ENCODE peak calls at places on chromosomes 6 and 20, in eight cellular contexts. M, R, V, C, S, K, I and N are unnamed samples.

GRCh38 chr6:219641-220198 is 72.6 kb upstream of the DUSP22 start:
- DNase-seq in M (no peak), R (no peak), V (peak; percentile 71), C (no peak), S (peak; percentile 74), K (peak; percentile 6), I (peak; percentile 71), N (peak; percentile 88)

GRCh38 chr6:40930555-40930954 is 108.5 kb downstream of the UNC5CL start:
- DNase-seq in M (no peak), R (peak; percentile 24), V (no peak), C (no peak), S (no peak), K (no peak), I (no peak), N (no peak)

GRCh38 chr20:55271370-55271769 is 733.9 kb downstream of the CBLN4 start:
- DNase-seq in M (no peak), R (no peak), V (no peak), C (no peak), S (no peak), K (no peak), I (no peak), N (no peak)

GRCh38 chr20:46709459-46710148 is at the start of gene SLC2A10:
- DNase-seq in M (peak; percentile 76), R (peak; percentile 73), V (peak; percentile 74), C (no peak), S (peak; percentile 81), K (no peak), I (peak; percentile 53), N (peak; percentile 87)

GRCh38 chr6:52594216-52594615 is 17.4 kb upstream of the TRAM2 start:
- DNase-seq in M (no peak), R (no peak), V (no peak), C (no peak), S (no peak), K (no peak), I (no peak), N (no peak)

GRCh38 chr20:10469599-10469998 is 34.5 kb downstream of the SLX4IP start:
- DNase-seq in M (no peak), R (peak; percentile 44), V (no peak), C (no peak), S (no peak), K (peak; percentile 76), I (peak; percentile 77), N (peak; percentile 42)

GRCh38 chr20:38157635-38158495 is 7.2 kb downstream of the TGM2 start:
- DNase-seq in M (no peak), R (no peak), V (no peak), C (no peak), S (no peak), K (no peak), I (no peak), N (no peak)

GRCh38 chr20:2920473-2920872 is 47.2 kb downstream of the PTPRA start:
- DNase-seq in M (no peak), R (no peak), V (no peak), C (no peak), S (no peak), K (no peak), I (no peak), N (no peak)

GRCh38 chr6:128471907-128472306 is 48.5 kb downstream of the PTPRK start:
- DNase-seq in M (no peak), R (no peak), V (no peak), C (no peak), S (no peak), K (no peak), I (no peak), N (no peak)

GRCh38 chr6:20564269-20564668 is 30.0 kb downstream of the CDKAL1 start:
- DNase-seq in M (no peak), R (no peak), V (no peak), C (no peak), S (no peak), K (no peak), I (no peak), N (no peak)

GRCh38 chr20:44066645-44067606 is 120.1 kb downstream of the JPH2 start:
- DNase-seq in M (peak; percentile 10), R (no peak), V (no peak), C (peak; percentile 87), S (peak; percentile 36), K (no peak), I (no peak), N (peak; percentile 58)

GRCh38 chr6:33967266-33967767 is 163.5 kb upstream of the MLN start:
- DNase-seq in M (no peak), R (no peak), V (no peak), C (no peak), S (no peak), K (no peak), I (no peak), N (peak; percentile 3)

GRCh38 chr20:51386586-51386985 is 155.9 kb downstream of the NFATC2 start:
- DNase-seq in M (no peak), R (no peak), V (no peak), C (no peak), S (no peak), K (no peak), I (no peak), N (peak; percentile 14)

GRCh38 chr20:44070139-44070900 is 116.7 kb downstream of the JPH2 start:
- DNase-seq in M (no peak), R (no peak), V (no peak), C (peak; percentile 86), S (peak; percentile 37), K (no peak), I (no peak), N (peak; percentile 32)

GRCh38 chr20:6651016-6651415 is 116.5 kb upstream of the BMP2 start:
- DNase-seq in M (peak; percentile 31), R (no peak), V (peak; percentile 85), C (no peak), S (no peak), K (no peak), I (no peak), N (no peak)

GRCh38 chr6:71599366-71599765 is 287.0 kb upstream of the RIMS1 start:
- DNase-seq in M (no peak), R (no peak), V (no peak), C (no peak), S (no peak), K (no peak), I (no peak), N (no peak)

GRCh38 chr20:32534661-32535240 is 50.4 kb downstream of the NOL4L start:
- DNase-seq in M (no peak), R (no peak), V (no peak), C (no peak), S (no peak), K (no peak), I (no peak), N (peak; percentile 7)

GRCh38 chr6:20213271-20213798 is 1.1 kb upstream of the MBOAT1 start:
- DNase-seq in M (no peak), R (no peak), V (no peak), C (no peak), S (no peak), K (no peak), I (no peak), N (no peak)

GRCh38 chr20:61980647-61981583 is 84.8 kb downstream of the TAF4 start:
- DNase-seq in M (no peak), R (no peak), V (no peak), C (no peak), S (no peak), K (peak; percentile 49), I (peak; percentile 72), N (peak; percentile 82)
- TF ChIP-seq CTCF in M (peak; percentile 17), R (no peak), V (no peak), C (peak; percentile 29), S (peak; percentile 70), K (peak; percentile 50), I (peak; percentile 92), N (peak; percentile 16)

GRCh38 chr20:54110041-54110440 is 39.6 kb upstream of the BCAS1 start:
- DNase-seq in M (no peak), R (no peak), V (no peak), C (no peak), S (no peak), K (no peak), I (peak; percentile 66), N (no peak)

GRCh38 chr20:54110457-54110856 is 40.1 kb upstream of the BCAS1 start:
- DNase-seq in M (no peak), R (no peak), V (no peak), C (no peak), S (no peak), K (no peak), I (no peak), N (no peak)

GRCh38 chr20:54112221-54112884 is 42.0 kb upstream of the BCAS1 start:
- DNase-seq in M (no peak), R (no peak), V (no peak), C (no peak), S (peak; percentile 75), K (no peak), I (no peak), N (no peak)

GRCh38 chr20:54113553-54113952 is 43.2 kb upstream of the BCAS1 start:
- DNase-seq in M (no peak), R (peak; percentile 81), V (no peak), C (no peak), S (no peak), K (no peak), I (no peak), N (no peak)

DNA sequence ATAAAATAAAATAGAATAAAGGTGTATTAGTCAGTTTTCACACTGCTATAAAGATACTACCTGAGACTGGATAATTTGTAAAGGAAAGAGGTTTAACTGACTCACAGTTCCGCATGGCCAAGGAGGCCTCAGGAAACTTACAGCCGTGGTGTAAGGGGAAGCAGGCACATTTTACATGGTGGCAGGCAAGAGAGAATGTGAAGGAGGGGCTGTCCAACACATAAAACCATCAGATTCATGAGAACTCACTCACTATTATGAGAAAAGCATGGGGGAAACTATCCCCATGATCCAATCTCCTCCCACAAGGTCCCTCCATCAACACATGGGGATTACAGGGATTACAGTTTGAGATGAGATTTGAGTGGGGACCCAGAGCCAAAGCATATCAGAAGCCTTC is 41.1 kb upstream of the BCAS1 start:
- DNase-seq in M (no peak), R (no peak), V (no peak), C (no peak), S (no peak), K (no peak), I (no peak), N (no peak)
- H3K4me1 ChIP-seq in M (no peaks in the 10 kb centered on the region), R (no peaks in the 10 kb centered on the region), V (no peaks in the 10 kb centered on the region), C (no peaks in the 10 kb centered on the region), S (peaks cover 63% of the 10 kb centered on the region), K (peaks cover 73% of the 10 kb centered on the region), I (peaks cover 97% of the 10 kb centered on the region), N (no peaks in the 10 kb centered on the region)

GRCh38 chr6:36734486-36735060 is 36.9 kb downstream of the RAB44 start:
- DNase-seq in M (no peak), R (no peak), V (no peak), C (no peak), S (peak; percentile 49), K (no peak), I (no peak), N (no peak)
- H3K4me3 ChIP-seq in M (no peak overlapping the region), R (no peak overlapping the region), V (peak overlapping the region; percentile 33), C (peak overlapping the region; percentile 43), S (no peak overlapping the region), K (no peak overlapping the region), I (no peak overlapping the region), N (no peak overlapping the region)

DNA sequence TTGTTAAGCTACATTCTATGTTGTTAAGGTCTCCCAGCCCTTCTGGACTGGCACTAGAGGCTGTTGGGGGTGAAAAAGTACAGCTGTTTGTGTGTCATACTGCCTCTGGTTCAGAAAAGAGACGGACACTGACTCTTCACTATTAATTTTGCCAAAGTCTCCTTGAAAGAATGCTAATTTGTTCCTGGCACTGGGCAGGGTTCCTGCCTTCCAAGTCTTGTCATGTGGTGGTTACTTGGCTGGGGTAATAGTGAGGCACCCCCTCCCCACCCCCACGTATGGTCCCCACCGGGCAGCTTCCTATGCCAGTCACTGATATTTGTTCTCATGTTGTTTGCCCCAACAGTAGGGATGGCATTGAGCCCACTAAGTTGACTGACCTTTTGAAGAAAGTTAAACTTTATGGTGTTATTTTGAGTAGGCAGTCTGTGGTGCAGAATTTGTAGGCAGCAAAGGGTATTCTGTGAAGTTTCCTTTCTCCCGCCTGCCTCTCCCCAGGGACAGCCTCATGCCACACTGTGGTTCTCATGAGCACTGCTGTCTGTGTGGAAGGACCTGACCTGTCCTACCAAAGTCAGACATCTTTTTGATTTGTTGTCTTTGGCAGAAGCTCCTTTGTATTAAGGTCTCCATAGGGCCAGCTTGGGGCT is 8.7 kb downstream of the CDS2 start:
- DNase-seq in M (no peak), R (no peak), V (no peak), C (no peak), S (no peak), K (no peak), I (no peak), N (no peak)
- TF ChIP-seq CTCF in M (no peak), R (no peak), V (no peak), C (peak; percentile 12), S (no peak), K (no peak), I (no peak), N (no peak)